ENCODE peak calls at places on chromosomes 4 and X, in five cellular contexts. Y is astrocyte, F is IMR-90, Q is MM.1S, X is psoas muscle. D is an unnamed sample.

GRCh38 chrX:41273638-41274037 is 60.3 kb upstream of the DDX3X start:
- DNase-seq in X (no peak), Q (no peak), Y (peak; percentile 55), F (no peak), D (no peak)

GRCh38 chr4:37453361-37454262 is 209.1 kb downstream of the NWD2 start:
- DNase-seq in X (peak; percentile 60), F (no peak), Y (peak; percentile 8), Q (peak; percentile 55), D (peak; percentile 17)

GRCh38 chr4:87087015-87087920 is 133.2 kb downstream of the KLHL8 start:
- DNase-seq in F (peak; percentile 77), X (no peak), Y (no peak), Q (no peak), D (no peak)

GRCh38 chrX:75623535-75623934 is 100.7 kb upstream of the ZDHHC15 start:
- DNase-seq in Q (no peak), F (no peak), X (no peak), Y (no peak), D (no peak)

GRCh38 chr4:145345401-145345800 is 136.3 kb upstream of the SMAD1 start:
- DNase-seq in Y (peak; percentile 84), F (peak; percentile 8), X (no peak), Q (no peak), D (no peak)

GRCh38 chr4:2258091-2259035 is 3.5 kb downstream of the MXD4 start:
- DNase-seq in Y (no peak), F (no peak), X (peak; percentile 50), Q (no peak), D (no peak)

GRCh38 chr4:957581-958313 is 15.6 kb downstream of the DGKQ start:
- DNase-seq in Y (no peak), X (peak; percentile 39), Q (no peak), F (no peak), D (no peak)

GRCh38 chr4:189124149-189124758 is 816.4 kb upstream of the FRG1 start:
- DNase-seq in Y (peak; percentile 0), F (peak; percentile 74), X (no peak), Q (peak; percentile 55), D (peak; percentile 23)

GRCh38 chrX:37746268-37746931 is 33.5 kb upstream of the CYBB start:
- DNase-seq in Q (peak; percentile 24), F (no peak), X (no peak), Y (no peak), D (no peak)

GRCh38 chrX:65451663-65452062 is 82.9 kb downstream of the LAS1L start:
- DNase-seq in Q (peak; percentile 63), F (peak; percentile 33), Y (no peak), X (no peak), D (no peak)

GRCh38 chr4:25160714-25161598 is 707 bp upstream of the SEPSECS start:
- DNase-seq in X (no peak), Q (no peak), Y (no peak), F (no peak), D (no peak)

GRCh38 chrX:40130207-40130606 is 32.4 kb upstream of the BCOR start:
- DNase-seq in X (peak; percentile 65), Y (peak; percentile 80), Q (no peak), F (peak; percentile 70), D (peak; percentile 87)

GRCh38 chr4:71004281-71004851 is 10.9 kb downstream of the DCK start:
- DNase-seq in Q (peak; percentile 66), F (no peak), X (no peak), Y (no peak), D (no peak)

GRCh38 chr4:3485011-3485881 is 22.1 kb downstream of the DOK7 start:
- DNase-seq in F (no peak), Q (no peak), X (no peak), Y (no peak), D (no peak)

GRCh38 chrX:30713061-30713525 is 59.9 kb downstream of the GK start:
- DNase-seq in F (peak; percentile 65), Q (peak; percentile 83), Y (peak; percentile 34), X (no peak), D (peak; percentile 7)

GRCh38 chr4:151987606-151988005 is 226.8 kb upstream of the GATB start:
- DNase-seq in X (no peak), Y (peak; percentile 3), F (no peak), Q (no peak), D (no peak)

GRCh38 chrX:2689773-2690666 is 1.1 kb upstream of the CD99 start:
- DNase-seq in X (no peak), F (no peak), Y (no peak), Q (no peak), D (no peak)

GRCh38 chr4:142336251-142336934 is 509.7 kb downstream of the INPP4B start:
- DNase-seq in F (no peak), Q (no peak), X (no peak), Y (no peak), D (no peak)

GRCh38 chr4:41460641-41461040 is 77.3 kb upstream of the LIMCH1 start:
- DNase-seq in X (no peak), Y (no peak), Q (no peak), F (no peak), D (no peak)

GRCh38 chr4:99685234-99685633 is 27.6 kb upstream of the C4orf54 start:
- DNase-seq in Q (no peak), X (no peak), F (no peak), Y (no peak), D (no peak)

GRCh38 chrX:150291014-150291413 is 72.1 kb upstream of the MAMLD1 start:
- DNase-seq in F (no peak), Y (no peak), Q (no peak), X (no peak), D (no peak)

GRCh38 chrX:104166735-104167436 is 633 bp downstream of the FAM199X start:
- DNase-seq in X (no peak), Y (no peak), F (no peak), Q (no peak), D (no peak)

GRCh38 chrX:11100281-11101035 is 10.7 kb upstream of the HCCS start:
- DNase-seq in Y (peak; percentile 68), F (peak; percentile 80), X (no peak), Q (no peak), D (peak; percentile 39)

GRCh38 chr4:182960228-182960627 is 43.0 kb upstream of the DCTD start:
- DNase-seq in F (no peak), X (no peak), Q (no peak), Y (no peak), D (no peak)

GRCh38 chr4:186169333-186169941 is 21.9 kb upstream of the CYP4V2 start:
- DNase-seq in X (no peak), Q (no peak), F (no peak), Y (no peak), D (no peak)

GRCh38 chr4:36013206-36013605 is 231.1 kb downstream of the ARAP2 start:
- DNase-seq in Q (no peak), X (no peak), Y (peak; percentile 62), F (no peak), D (no peak)

GRCh38 chr4:30269850-30270249 is 450.3 kb upstream of the PCDH7 start:
- DNase-seq in X (no peak), F (no peak), Y (no peak), Q (no peak), D (no peak)

GRCh38 chrX:129161108-129161507 is 362.2 kb downstream of the SMARCA1 start:
- DNase-seq in Y (no peak), X (no peak), Q (no peak), F (no peak), D (no peak)

GRCh38 chrX:27619975-27620374 is 29.8 kb downstream of the DCAF8L2 start:
- DNase-seq in X (no peak), Y (no peak), F (peak; percentile 8), Q (peak; percentile 29), D (no peak)

GRCh38 chr4:170274616-170275015 is 184.9 kb upstream of the AADAT start:
- DNase-seq in Y (no peak), F (no peak), Q (no peak), X (no peak), D (no peak)

GRCh38 chrX:114798902-114799301 is 215.0 kb downstream of the HTR2C start:
- DNase-seq in F (no peak), Y (no peak), X (no peak), Q (no peak), D (no peak)

DNA sequence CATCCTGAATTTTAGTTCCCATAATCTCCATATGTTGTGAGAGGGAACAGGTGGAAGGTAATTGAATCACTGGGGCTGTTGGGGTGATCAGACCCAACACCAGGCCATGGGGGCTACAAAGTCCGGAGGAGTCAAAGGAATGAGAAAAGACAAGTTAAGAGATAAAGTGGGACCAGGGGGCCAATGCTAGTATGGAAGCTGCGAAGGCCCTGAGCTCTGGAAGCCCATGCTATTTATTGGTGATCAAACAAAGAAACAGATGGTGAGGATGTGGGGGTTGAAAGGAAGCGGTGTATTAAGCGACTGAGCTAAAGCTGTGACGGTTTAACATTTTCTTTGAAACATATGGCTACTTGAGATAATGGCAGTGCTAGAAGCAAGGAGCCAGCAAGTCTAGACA is 132.8 kb downstream of the PDGFC start:
- DNase-seq in Q (no peak), X (no peak), F (peak; percentile 13), Y (peak; percentile 19), D (no peak)
- H3K36me3 ChIP-seq in Q (no peaks in the 10 kb centered on the region), X (no peaks in the 10 kb centered on the region), F (peaks cover 9% of the 10 kb centered on the region), Y (peaks cover 7% of the 10 kb centered on the region), D (peaks cover 5% of the 10 kb centered on the region)

DNA sequence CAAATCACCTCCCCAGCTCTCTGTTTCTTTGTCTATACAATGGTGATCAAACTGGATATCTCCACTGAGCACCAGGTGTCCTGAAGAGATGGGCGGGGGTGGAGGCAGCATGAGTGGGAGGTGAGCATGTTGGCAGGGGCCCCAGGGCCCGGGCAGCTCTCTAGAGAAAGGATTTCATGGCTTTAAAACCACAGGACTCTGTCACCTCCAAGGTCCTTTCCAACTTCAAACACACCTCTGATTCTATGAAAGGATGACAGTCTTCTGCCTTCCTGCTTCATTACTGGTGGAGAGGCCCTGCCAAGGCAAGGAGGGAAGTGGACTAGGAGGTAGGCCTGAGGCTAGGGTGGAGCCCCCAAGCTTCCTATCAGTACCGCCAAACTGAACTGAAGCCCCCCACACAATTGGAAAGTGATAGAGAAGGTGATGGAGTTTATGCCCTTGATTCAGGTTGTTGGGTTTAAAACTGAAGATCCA is 38.6 kb downstream of the TRIM2 start:
- DNase-seq in Q (no peak), Y (no peak), X (no peak), F (no peak), D (no peak)
- H3K4me3 ChIP-seq in Q (no peak overlapping the region), Y (no peak overlapping the region), X (no peak overlapping the region), F (no peak overlapping the region), D (no peak overlapping the region)

GRCh38 chrX:314049-314448 is 4.5 kb downstream of the GTPBP6 start:
- DNase-seq in Y (no peak), Q (no peak), X (peak; percentile 41), F (no peak), D (no peak)
- H3K36me3 ChIP-seq in Y (peaks cover 8% of the 10 kb centered on the region), Q (no peaks in the 10 kb centered on the region), X (peaks cover 60% of the 10 kb centered on the region), F (peaks cover 46% of the 10 kb centered on the region), D (peaks cover 18% of the 10 kb centered on the region)

GRCh38 chr4:5707366-5708133 is 809 bp downstream of the EVC2 start:
- DNase-seq in Q (no peak), F (no peak), X (no peak), Y (no peak), D (no peak)
- H3K4me3 ChIP-seq in Q (peak overlapping the region; percentile 67), F (peak overlapping the region; percentile 63), X (peak overlapping the region; percentile 71), Y (peak overlapping the region; percentile 68), D (no peak overlapping the region)

GRCh38 chr4:80015407-80016189 is 57.4 kb downstream of the ANTXR2 start:
- DNase-seq in Q (no peak), Y (no peak), F (no peak), X (no peak), D (no peak)
- H3K36me3 ChIP-seq in Q (no peaks in the 10 kb centered on the region), Y (peaks cover 17% of the 10 kb centered on the region), F (peaks cover 16% of the 10 kb centered on the region), X (peaks cover 22% of the 10 kb centered on the region), D (no peaks in the 10 kb centered on the region)

GRCh38 chrX:96683997-96684338 is 674 bp upstream of the DIAPH2 start:
- DNase-seq in Y (no peak), Q (no peak), F (no peak), X (no peak), D (no peak)
- H3K4me3 ChIP-seq in Y (peak overlapping the region; percentile 72), Q (peak overlapping the region; percentile 73), F (peak overlapping the region; percentile 70), X (peak overlapping the region; percentile 73), D (peak overlapping the region; percentile 69)